ENCODE peak calls at places on chromosomes 1 and 21, in six cellular contexts. N, K, M, L, D and X are unnamed samples.

GRCh38 chr1:63886348-63886747 is 112.5 kb downstream of the ROR1 start:
- DNase-seq in N (no peak), K (no peak), M (no peak), L (no peak), D (no peak), X (no peak)

GRCh38 chr1:29719253-29719652 is 482.9 kb downstream of the PTPRU start:
- DNase-seq in N (no peak), K (no peak), M (no peak), L (peak; percentile 30), D (no peak), X (no peak)

GRCh38 chr1:206907304-206907991 is 10.2 kb downstream of the IL24 start:
- DNase-seq in N (peak; percentile 19), K (no peak), M (no peak), L (no peak), D (no peak), X (no peak)

GRCh38 chr1:34131396-34132160 is 33.5 kb downstream of the CSMD2 start:
- DNase-seq in N (no peak), K (no peak), M (no peak), L (no peak), D (no peak), X (no peak)

GRCh38 chr21:14686466-14687276 is 140.6 kb upstream of the SAMSN1 start:
- DNase-seq in N (no peak), K (no peak), M (no peak), L (no peak), D (no peak), X (no peak)

GRCh38 chr1:57192256-57192655 is 226.4 kb upstream of the C8B start:
- DNase-seq in N (peak; percentile 15), K (no peak), M (no peak), L (peak; percentile 24), D (no peak), X (no peak)

GRCh38 chr1:3732747-3733602 is 19.3 kb upstream of the CCDC27 start:
- DNase-seq in N (no peak), K (no peak), M (no peak), L (no peak), D (no peak), X (no peak)

GRCh38 chr1:22841754-22842370 is 130.8 kb downstream of the LACTBL1 start:
- DNase-seq in N (no peak), K (no peak), M (no peak), L (no peak), D (no peak), X (no peak)

GRCh38 chr1:109468903-109469302 is 2.6 kb downstream of the SYPL2 start:
- DNase-seq in N (no peak), K (no peak), M (no peak), L (no peak), D (no peak), X (no peak)